ENCODE peak calls at places on chromosomes 1 and 21, in five cellular contexts. P is mucosa of descending colon, V is heart right ventricle, H is AG09319, L is progenitor cell of endocrine pancreas. Q is an unnamed sample.

GRCh38 chr1:94912263-94912986 is 14.5 kb downstream of the CNN3 start:
- DNase-seq in P (no peak), V (no peak), H (no peak), L (no peak), Q (no peak)

GRCh38 chr1:54069792-54070548 is 16.6 kb downstream of the TCEANC2 start:
- DNase-seq in P (no peak), V (no peak), H (no peak), L (no peak), Q (no peak)

GRCh38 chr21:45944601-45945000 is 37.0 kb upstream of the COL6A1 start:
- DNase-seq in P (no peak), V (no peak), H (no peak), L (no peak), Q (no peak)

GRCh38 chr21:30838536-30838935 is 9.0 kb upstream of the KRTAP7-1 start:
- DNase-seq in P (no peak), V (no peak), H (no peak), L (no peak), Q (no peak)

GRCh38 chr1:22888320-22889075 is 84.2 kb downstream of the LACTBL1 start:
- DNase-seq in P (no peak), V (no peak), H (no peak), L (no peak), Q (no peak)

GRCh38 chr1:225655509-225656258 is 2.8 kb upstream of the ENAH start:
- DNase-seq in P (peak; percentile 39), V (peak; percentile 52), H (peak; percentile 93), L (no peak), Q (no peak)

GRCh38 chr1:31712625-31713024 is 8.8 kb upstream of the COL16A1 start:
- DNase-seq in P (peak; percentile 67), V (peak; percentile 35), H (no peak), L (no peak), Q (no peak)

GRCh38 chr1:184387069-184387870 is 441 bp downstream of the C1orf21 start:
- DNase-seq in P (peak; percentile 46), V (peak; percentile 36), H (no peak), L (peak; percentile 30), Q (peak; percentile 31)

GRCh38 chr1:24897263-24898151 is 32.6 kb downstream of the RUNX3 start:
- DNase-seq in P (no peak), V (no peak), H (no peak), L (no peak), Q (no peak)

GRCh38 chr1:93753766-93754763 is 72.4 kb upstream of the BCAR3 start:
- DNase-seq in P (no peak), V (no peak), H (peak; percentile 77), L (no peak), Q (no peak)

GRCh38 chr1:159786966-159787365 is 6.2 kb downstream of the DUSP23 start:
- DNase-seq in P (no peak), V (no peak), H (no peak), L (no peak), Q (no peak)

GRCh38 chr21:28375708-28376385 is 616.8 kb downstream of the LTN1 start:
- DNase-seq in P (no peak), V (no peak), H (no peak), L (no peak), Q (no peak)

GRCh38 chr21:28378026-28378425 is 614.7 kb downstream of the LTN1 start:
- DNase-seq in P (no peak), V (no peak), H (no peak), L (no peak), Q (no peak)

GRCh38 chr21:28371713-28372112 is 621.0 kb downstream of the LTN1 start:
- DNase-seq in P (no peak), V (no peak), H (no peak), L (no peak), Q (no peak)

GRCh38 chr21:28374881-28375280 is 617.8 kb downstream of the LTN1 start:
- DNase-seq in P (no peak), V (no peak), H (no peak), L (no peak), Q (no peak)
- TF ChIP-seq CTCF in P (no peak), V (no peak), H (no peak), L (no peak), Q (no peak)

DNA sequence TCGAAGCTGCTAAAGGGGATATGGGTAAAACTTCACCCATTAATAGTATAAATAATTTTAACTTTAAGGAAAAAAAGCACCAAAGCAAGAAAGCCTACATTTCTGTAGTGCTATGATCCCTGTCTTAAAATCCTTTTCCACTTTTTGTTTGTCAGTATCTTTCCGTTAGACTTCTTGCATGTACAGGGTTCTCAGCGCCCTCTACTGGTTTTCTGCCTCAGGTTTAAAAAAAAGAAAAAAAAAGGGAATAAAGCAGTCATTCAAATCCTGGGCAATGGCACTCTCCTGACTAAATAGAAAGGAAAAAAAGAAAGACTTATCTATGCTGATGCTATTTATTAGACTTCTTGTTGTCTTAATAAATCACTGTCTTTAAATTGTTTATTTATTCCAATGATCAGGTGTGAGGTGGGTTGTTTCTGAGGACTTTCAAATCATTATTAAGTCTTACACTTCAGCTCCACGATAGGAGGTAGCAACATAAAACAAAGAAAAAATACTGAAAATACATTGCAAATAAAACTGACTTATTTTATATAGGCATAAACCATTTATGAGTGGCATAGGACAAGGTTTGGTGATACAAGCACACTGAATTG is 475.4 kb upstream of the NR5A2 start:
- DNase-seq in P (peak; percentile 69), V (peak; percentile 37), H (peak; percentile 27), L (peak; percentile 12), Q (peak; percentile 70)
- TF ChIP-seq CTCF in P (no peak), V (no peak), H (peak; percentile 85), L (peak; percentile 89), Q (peak; percentile 93)

GRCh38 chr21:29645666-29646553 is 293.9 kb downstream of the GRIK1 start:
- DNase-seq in P (no peak), V (no peak), H (no peak), L (no peak), Q (no peak)

GRCh38 chr21:29649370-29649963 is 290.3 kb downstream of the GRIK1 start:
- DNase-seq in P (no peak), V (no peak), H (no peak), L (no peak), Q (no peak)

GRCh38 chr21:29650561-29651022 is 289.2 kb downstream of the GRIK1 start:
- DNase-seq in P (no peak), V (no peak), H (no peak), L (no peak), Q (no peak)

GRCh38 chr21:29648710-29649240 is 291.0 kb downstream of the GRIK1 start:
- DNase-seq in P (no peak), V (no peak), H (no peak), L (no peak), Q (no peak)

GRCh38 chr21:29647353-29647781 is 292.4 kb downstream of the GRIK1 start:
- DNase-seq in P (no peak), V (no peak), H (no peak), L (no peak), Q (no peak)
- TF ChIP-seq CTCF in P (no peak), V (no peak), H (no peak), L (no peak), Q (no peak)

GRCh38 chr1:167805041-167805556 is 83.3 kb downstream of the MPZL1 start:
- DNase-seq in P (no peak), V (no peak), H (no peak), L (no peak), Q (no peak)
- TF ChIP-seq CTCF in P (no peak), V (no peak), H (no peak), L (no peak), Q (no peak)

GRCh38 chr1:204302769-204303168 is 57.0 kb downstream of the PLEKHA6 start:
- DNase-seq in P (no peak), V (no peak), H (no peak), L (no peak), Q (no peak)
- TF ChIP-seq CTCF in P (no peak), V (no peak), H (no peak), L (no peak), Q (no peak)